ENCODE peak calls at places on chromosomes 16 and 17, in six cellular contexts. J, E, U, L, P and Y are unnamed samples.

GRCh38 chr17:846901-847777 is 65.0 kb downstream of the MRM3 start:
- DNase-seq in J (no peak), E (no peak), U (no peak), L (peak), P (no peak), Y (no peak)

GRCh38 chr16:17302213-17302612 is 168.5 kb downstream of the XYLT1 start:
- DNase-seq in J (no peak), E (no peak), U (no peak), L (no peak), P (no peak), Y (no peak)

GRCh38 chr17:48241131-48241591 is 133.6 kb downstream of the SNX11 start:
- DNase-seq in J (no peak), E (peak), U (peak), L (peak), P (peak), Y (no peak)

GRCh38 chr17:44390250-44390649 is 801 bp upstream of the ITGA2B start:
- DNase-seq in J (no peak), E (no peak), U (no peak), L (no peak), P (no peak), Y (no peak)

GRCh38 chr17:64635647-64636305 is 26.3 kb downstream of the SMURF2 start:
- DNase-seq in J (no peak), E (no peak), U (no peak), L (no peak), P (no peak), Y (no peak)

GRCh38 chr16:25693621-25694020 is 1.9 kb downstream of the HS3ST4 start:
- DNase-seq in J (no peak), E (no peak), U (no peak), L (no peak), P (no peak), Y (no peak)

GRCh38 chr16:47567321-47567720 is 106.2 kb downstream of the PHKB start:
- DNase-seq in J (no peak), E (no peak), U (no peak), L (no peak), P (no peak), Y (no peak)

GRCh38 chr17:43721537-43722268 is 36.9 kb downstream of the SOST start:
- DNase-seq in J (no peak), E (no peak), U (peak), L (no peak), P (no peak), Y (no peak)

GRCh38 chr17:45129426-45129939 is 2.8 kb downstream of the PLCD3 start:
- DNase-seq in J (no peak), E (peak), U (peak), L (peak), P (peak), Y (no peak)

GRCh38 chr17:36600936-36601302 is 464 bp upstream of the MRM1 start:
- DNase-seq in J (no peak), E (peak), U (no peak), L (no peak), P (no peak), Y (no peak)

GRCh38 chr17:2724783-2725164 is 13.2 kb upstream of the CLUH start:
- DNase-seq in J (peak), E (no peak), U (peak), L (no peak), P (no peak), Y (no peak)

GRCh38 chr17:29368926-29369325 is 21.2 kb upstream of the TAOK1 start:
- DNase-seq in J (no peak), E (no peak), U (peak), L (peak), P (peak), Y (no peak)

GRCh38 chr17:18176152-18176551 is 7.5 kb upstream of the ALKBH5 start:
- DNase-seq in J (no peak), E (no peak), U (no peak), L (no peak), P (no peak), Y (no peak)

GRCh38 chr16:77785365-77785764 is 3.0 kb upstream of the VAT1L start:
- DNase-seq in J (no peak), E (no peak), U (no peak), L (no peak), P (no peak), Y (no peak)

GRCh38 chr16:70523621-70524405 is at the start of gene SF3B3:
- DNase-seq in J (peak), E (peak), U (peak), L (peak), P (no peak), Y (peak)

GRCh38 chr16:51532551-51532950 is 381.5 kb upstream of the SALL1 start:
- DNase-seq in J (no peak), E (no peak), U (no peak), L (no peak), P (no peak), Y (no peak)

GRCh38 chr17:8479431-8479947 is 43.8 kb downstream of the NDEL1 start:
- DNase-seq in J (peak), E (peak), U (peak), L (peak), P (peak), Y (peak)

GRCh38 chr16:22693670-22694340 is 120.2 kb upstream of the HS3ST2 start:
- DNase-seq in J (no peak), E (no peak), U (no peak), L (no peak), P (no peak), Y (no peak)

GRCh38 chr17:18364166-18364565 is 816 bp upstream of the SHMT1 start:
- DNase-seq in J (no peak), E (no peak), U (no peak), L (no peak), P (no peak), Y (no peak)

GRCh38 chr17:81533713-81534141 is 5.5 kb downstream of the FSCN2 start:
- DNase-seq in J (peak), E (no peak), U (no peak), L (no peak), P (no peak), Y (no peak)

GRCh38 chr17:30299000-30299399 is 7.3 kb upstream of the BLMH start:
- DNase-seq in J (no peak), E (no peak), U (no peak), L (no peak), P (no peak), Y (no peak)

GRCh38 chr16:14240216-14240843 is 169.2 kb downstream of the MRTFB start:
- DNase-seq in J (no peak), E (peak), U (no peak), L (no peak), P (no peak), Y (no peak)

GRCh38 chr17:75079023-75079373 is 8.8 kb upstream of the SLC16A5 start:
- DNase-seq in J (no peak), E (no peak), U (peak), L (no peak), P (no peak), Y (no peak)

GRCh38 chr16:28208824-28209223 is 2.9 kb downstream of the XPO6 start:
- DNase-seq in J (no peak), E (no peak), U (no peak), L (no peak), P (no peak), Y (no peak)

GRCh38 chr17:73686126-73686525 is 41.9 kb upstream of the SDK2 start:
- DNase-seq in J (no peak), E (no peak), U (peak), L (no peak), P (no peak), Y (no peak)

GRCh38 chr16:27756206-27756970 is 206.4 kb downstream of the KATNIP start:
- DNase-seq in J (no peak), E (no peak), U (no peak), L (no peak), P (no peak), Y (no peak)

GRCh38 chr17:80455784-80456183 is 20.6 kb downstream of the NPTX1 start:
- DNase-seq in J (no peak), E (no peak), U (no peak), L (no peak), P (no peak), Y (no peak)

GRCh38 chr17:77754956-77755355 is 203.5 kb upstream of the TNRC6C start:
- DNase-seq in J (no peak), E (no peak), U (no peak), L (no peak), P (no peak), Y (no peak)

GRCh38 chr16:80931985-80932720 is 74.5 kb downstream of the CMC2 start:
- DNase-seq in J (peak), E (peak), U (peak), L (peak), P (peak), Y (peak)

GRCh38 chr17:33014751-33015150 is 23.1 kb downstream of the SPACA3 start:
- DNase-seq in J (no peak), E (no peak), U (peak), L (no peak), P (no peak), Y (no peak)

GRCh38 chr17:78764871-78765270 is 17.2 kb downstream of the CYTH1 start:
- DNase-seq in J (no peak), E (no peak), U (no peak), L (no peak), P (no peak), Y (peak)

GRCh38 chr17:41009301-41009760 is 403 bp upstream of the KRTAP3-1 start:
- DNase-seq in J (no peak), E (no peak), U (peak), L (no peak), P (no peak), Y (no peak)

GRCh38 chr17:38710603-38710962 is 5.5 kb downstream of the MLLT6 start:
- DNase-seq in J (no peak), E (no peak), U (no peak), L (no peak), P (no peak), Y (no peak)

GRCh38 chr17:34638526-34639260 is 59.3 kb downstream of the TMEM132E start:
- DNase-seq in J (no peak), E (no peak), U (no peak), L (no peak), P (no peak), Y (no peak)
- H3K4me3 ChIP-seq in J (no peak), E (no peak), U (no peak), L (no peak), P (peak), Y (no peak)

GRCh38 chr16:73142995-73143394 is 95.1 kb upstream of the ZFHX3 start:
- DNase-seq in J (no peak), E (no peak), U (no peak), L (no peak), P (no peak), Y (no peak)
- TF ChIP-seq CTCF in J (no peak), E (no peak), U (no peak), L (no peak), P (no peak), Y (no peak)

GRCh38 chr16:53745753-53746258 is 41.9 kb downstream of the FTO start:
- DNase-seq in J (no peak), E (no peak), U (no peak), L (no peak), P (no peak), Y (no peak)
- H3K27ac ChIP-seq in J (no peak), E (no peak), U (no peak), L (no peak), P (no peak), Y (no peak)

DNA sequence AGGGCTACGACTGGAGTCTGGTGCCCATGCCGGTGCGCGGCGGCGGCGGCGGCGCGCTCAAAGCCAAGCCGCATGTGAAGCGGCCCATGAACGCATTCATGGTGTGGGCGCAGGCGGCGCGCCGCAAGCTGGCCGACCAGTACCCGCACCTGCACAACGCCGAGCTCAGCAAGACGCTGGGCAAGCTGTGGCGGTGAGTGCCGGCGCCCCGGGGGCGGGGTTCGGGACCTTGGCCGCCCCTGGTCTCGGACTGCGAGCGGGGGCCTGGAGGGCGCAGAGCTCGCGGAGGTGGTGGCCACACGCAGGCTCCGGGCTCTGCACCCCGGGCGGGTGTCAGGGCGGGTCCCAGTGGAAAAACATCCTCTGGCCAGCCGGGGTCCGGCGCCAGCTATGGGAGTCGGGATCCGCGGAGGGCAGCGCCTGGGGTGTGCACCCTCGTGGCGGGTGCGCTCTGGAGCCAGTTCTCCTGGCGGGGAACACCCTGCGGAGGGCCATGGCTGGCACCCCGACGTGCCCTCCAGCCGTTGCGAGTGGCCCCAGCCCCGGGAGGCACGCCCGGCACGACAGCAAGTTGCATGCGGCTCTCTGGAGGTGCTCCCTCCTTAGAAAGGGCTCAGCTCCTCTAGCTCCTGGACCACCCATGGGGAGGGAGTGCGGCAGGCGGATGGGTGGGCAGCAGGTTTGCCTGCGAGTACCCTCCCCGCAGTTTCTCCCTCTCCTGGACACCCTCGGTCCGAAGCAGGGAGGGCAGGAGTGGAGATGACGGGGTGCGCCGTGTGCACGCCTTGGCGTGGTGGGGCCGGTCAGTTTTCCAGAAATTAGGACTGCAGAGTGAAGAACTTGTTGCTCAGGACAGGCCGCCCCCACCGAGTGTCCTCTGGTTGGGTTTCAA is 828 bp downstream of the SOX8 start:
- DNase-seq in J (peak), E (no peak), U (peak), L (no peak), P (no peak), Y (no peak)
- H3K4me3 ChIP-seq in J (peak), E (peak), U (no peak), L (peak), P (peak), Y (peak)

DNA sequence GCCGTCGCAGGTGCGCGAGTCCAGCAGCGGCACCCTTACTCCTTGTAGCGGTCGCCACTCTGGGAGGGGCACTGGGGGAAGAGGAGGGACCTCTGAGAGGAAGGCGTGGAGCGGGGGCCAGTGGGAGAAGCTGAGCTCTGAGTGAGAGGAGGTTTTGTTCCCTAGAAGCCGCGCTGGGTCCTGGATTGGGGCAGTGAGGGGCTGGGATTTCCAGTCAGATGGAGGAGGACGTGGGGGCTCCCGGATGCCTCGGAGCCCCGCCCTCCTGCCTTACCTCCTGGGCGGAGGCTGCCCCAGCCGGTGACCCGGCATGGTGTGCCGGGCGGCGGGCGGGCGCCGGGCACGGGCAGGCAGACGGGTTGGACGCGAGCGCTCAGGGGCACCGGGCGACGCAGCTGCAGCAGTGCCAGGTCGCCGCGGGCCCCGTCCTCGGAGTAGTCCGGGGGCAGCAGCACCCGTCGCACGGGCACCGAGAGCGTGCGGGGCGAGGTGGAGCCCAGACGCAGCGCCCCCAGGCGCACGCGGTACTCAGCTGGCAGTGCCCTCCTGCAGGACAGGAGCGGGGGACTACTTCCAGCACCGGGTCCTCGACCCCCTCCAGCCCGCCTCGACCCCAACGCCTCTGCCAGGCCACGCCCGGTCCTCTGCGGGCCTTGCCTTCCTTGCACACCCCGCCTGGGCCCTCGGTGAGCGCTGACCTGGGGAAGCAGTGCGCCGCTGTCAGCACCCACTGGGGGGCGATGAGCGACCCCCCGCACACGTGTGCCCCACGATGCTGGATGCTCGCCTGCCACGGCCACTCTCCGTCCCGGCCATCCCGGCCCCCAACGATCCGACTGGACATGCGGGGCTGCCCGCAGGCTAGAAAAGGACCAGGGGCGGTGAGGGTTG is 2.0 kb downstream of the PRSS33 start:
- DNase-seq in J (peak), E (no peak), U (peak), L (no peak), P (no peak), Y (no peak)
- TF ChIP-seq CTCF in J (no peak), E (no peak), U (peak), L (no peak), P (no peak), Y (no peak)

GRCh38 chr17:42553866-42554249 is 1.1 kb downstream of the HSD17B1 start:
- DNase-seq in J (peak), E (no peak), U (no peak), L (no peak), P (no peak), Y (no peak)
- H3K27ac ChIP-seq in J (peak), E (peak), U (no peak), L (peak), P (peak), Y (peak)

GRCh38 chr17:82901356-82901755 is 61.5 kb upstream of the ZNF750 start:
- DNase-seq in J (peak), E (no peak), U (no peak), L (no peak), P (no peak), Y (no peak)

GRCh38 chr17:82901836-82902235 is 62.0 kb upstream of the ZNF750 start:
- DNase-seq in J (no peak), E (no peak), U (no peak), L (no peak), P (no peak), Y (no peak)

GRCh38 chr17:82899941-82900340 is 60.1 kb upstream of the ZNF750 start:
- DNase-seq in J (no peak), E (no peak), U (no peak), L (no peak), P (no peak), Y (no peak)

GRCh38 chr17:82898976-82899514 is 59.2 kb upstream of the ZNF750 start:
- DNase-seq in J (peak), E (no peak), U (no peak), L (no peak), P (no peak), Y (no peak)

GRCh38 chr17:82900741-82901140 is 60.9 kb upstream of the ZNF750 start:
- DNase-seq in J (no peak), E (no peak), U (no peak), L (no peak), P (no peak), Y (no peak)
- H3K4me3 ChIP-seq in J (no peak), E (no peak), U (no peak), L (no peak), P (no peak), Y (no peak)

GRCh38 chr16:1180772-1181714 is 28.1 kb downstream of the CACNA1H start:
- DNase-seq in J (no peak), E (peak), U (no peak), L (peak), P (peak), Y (no peak)
- TF ChIP-seq CTCF in J (no peak), E (no peak), U (peak), L (no peak), P (no peak), Y (no peak)